ENCODE peak calls at places on chromosome 9, in six cellular contexts. One of them, this sample, is unnamed.
A peak's percentile ranks its signal among the peaks of the same experiment; 100 is the strongest.

GRCh38 chr9:21966140-21966851 is 27.9 kb downstream of the CDKN2A start:
- DNase-seq in esophagus muscularis mucosa: no peak
- DNase-seq in ovary: no peak
- DNase-seq in heart left ventricle: no peak
- DNase-seq in spleen: no peak
- DNase-seq in right lobe of liver: no peak
- DNase-seq in this sample: no peak

GRCh38 chr9:96317335-96317980 is 15.5 kb upstream of the HSD17B3 start:
- DNase-seq in ovary: no peak
- DNase-seq in heart left ventricle: no peak
- DNase-seq in spleen: peak; percentile 77
- DNase-seq in right lobe of liver: no peak
- DNase-seq in esophagus muscularis mucosa: no peak
- DNase-seq in this sample: peak; percentile 27

GRCh38 chr9:134867917-134868750 is 12.5 kb upstream of the FCN2 start:
- DNase-seq in right lobe of liver: no peak
- DNase-seq in spleen: peak; percentile 56
- DNase-seq in esophagus muscularis mucosa: no peak
- DNase-seq in ovary: no peak
- DNase-seq in heart left ventricle: no peak
- DNase-seq in this sample: no peak

GRCh38 chr9:84950879-84951811 is 281.6 kb downstream of the NTRK2 start:
- DNase-seq in esophagus muscularis mucosa: no peak
- DNase-seq in ovary: no peak
- DNase-seq in heart left ventricle: no peak
- DNase-seq in right lobe of liver: no peak
- DNase-seq in spleen: no peak
- DNase-seq in this sample: no peak

GRCh38 chr9:87882627-87883026 is at the start of gene SPATA31E1:
- DNase-seq in esophagus muscularis mucosa: peak; percentile 81
- DNase-seq in ovary: no peak
- DNase-seq in spleen: no peak
- DNase-seq in right lobe of liver: no peak
- DNase-seq in heart left ventricle: no peak
- DNase-seq in this sample: no peak

GRCh38 chr9:137305788-137306545 is 3.9 kb upstream of the NRARP start:
- DNase-seq in right lobe of liver: peak; percentile 59
- DNase-seq in spleen: peak; percentile 73
- DNase-seq in esophagus muscularis mucosa: no peak
- DNase-seq in heart left ventricle: no peak
- DNase-seq in ovary: peak; percentile 10
- DNase-seq in this sample: no peak

GRCh38 chr9:115035872-115036612 is 81.9 kb downstream of the TNC start:
- DNase-seq in right lobe of liver: no peak
- DNase-seq in spleen: no peak
- DNase-seq in esophagus muscularis mucosa: no peak
- DNase-seq in ovary: no peak
- DNase-seq in heart left ventricle: no peak
- DNase-seq in this sample: no peak

GRCh38 chr9:121269888-121270254 is 1.9 kb downstream of the GSN start:
- DNase-seq in heart left ventricle: no peak
- DNase-seq in right lobe of liver: no peak
- DNase-seq in ovary: no peak
- DNase-seq in spleen: no peak
- DNase-seq in esophagus muscularis mucosa: no peak
- DNase-seq in this sample: no peak

GRCh38 chr9:90950600-90950999 is 149.0 kb downstream of the SYK start:
- DNase-seq in right lobe of liver: no peak
- DNase-seq in heart left ventricle: no peak
- DNase-seq in ovary: no peak
- DNase-seq in spleen: no peak
- DNase-seq in esophagus muscularis mucosa: no peak
- DNase-seq in this sample: no peak

GRCh38 chr9:122244349-122244748 is 15.6 kb upstream of the LHX6 start:
- DNase-seq in heart left ventricle: no peak
- DNase-seq in ovary: no peak
- DNase-seq in spleen: no peak
- DNase-seq in esophagus muscularis mucosa: no peak
- DNase-seq in right lobe of liver: no peak
- DNase-seq in this sample: no peak

GRCh38 chr9:22508790-22509189 is 62.2 kb downstream of the DMRTA1 start:
- DNase-seq in spleen: no peak
- DNase-seq in esophagus muscularis mucosa: no peak
- DNase-seq in ovary: no peak
- DNase-seq in right lobe of liver: no peak
- DNase-seq in heart left ventricle: no peak
- DNase-seq in this sample: no peak

GRCh38 chr9:126861707-126862460 is 1.4 kb downstream of the ZBTB34 start:
- DNase-seq in right lobe of liver: no peak
- DNase-seq in spleen: peak; percentile 72
- DNase-seq in ovary: no peak
- DNase-seq in heart left ventricle: no peak
- DNase-seq in esophagus muscularis mucosa: no peak
- DNase-seq in this sample: peak; percentile 12

GRCh38 chr9:6780690-6781089 is 22.9 kb downstream of the KDM4C start:
- DNase-seq in esophagus muscularis mucosa: no peak
- DNase-seq in spleen: no peak
- DNase-seq in ovary: no peak
- DNase-seq in heart left ventricle: no peak
- DNase-seq in right lobe of liver: no peak
- DNase-seq in this sample: no peak

GRCh38 chr9:75461188-75461587 is 372.9 kb downstream of the OSTF1 start:
- DNase-seq in right lobe of liver: no peak
- DNase-seq in esophagus muscularis mucosa: no peak
- DNase-seq in heart left ventricle: no peak
- DNase-seq in ovary: no peak
- DNase-seq in spleen: no peak
- DNase-seq in this sample: no peak

GRCh38 chr9:91425270-91425669 is 1.6 kb upstream of the NFIL3 start:
- DNase-seq in ovary: no peak
- DNase-seq in right lobe of liver: no peak
- DNase-seq in heart left ventricle: no peak
- DNase-seq in spleen: no peak
- DNase-seq in esophagus muscularis mucosa: no peak
- DNase-seq in this sample: no peak

GRCh38 chr9:81759680-81760215 is 70.4 kb upstream of the TLE1 start:
- DNase-seq in right lobe of liver: no peak
- DNase-seq in heart left ventricle: no peak
- DNase-seq in ovary: no peak
- DNase-seq in spleen: no peak
- DNase-seq in esophagus muscularis mucosa: no peak
- DNase-seq in this sample: peak; percentile 72

GRCh38 chr9:75909776-75910175 is 19.3 kb downstream of the PCSK5 start:
- DNase-seq in right lobe of liver: no peak
- DNase-seq in esophagus muscularis mucosa: no peak
- DNase-seq in heart left ventricle: no peak
- DNase-seq in ovary: no peak
- DNase-seq in spleen: no peak
- DNase-seq in this sample: peak; percentile 79

GRCh38 chr9:2065704-2066103 is 50.6 kb downstream of the SMARCA2 start:
- DNase-seq in heart left ventricle: no peak
- DNase-seq in spleen: no peak
- DNase-seq in ovary: no peak
- DNase-seq in esophagus muscularis mucosa: no peak
- DNase-seq in right lobe of liver: no peak
- DNase-seq in this sample: no peak

GRCh38 chr9:17148324-17148723 is 13.5 kb downstream of the CNTLN start:
- DNase-seq in heart left ventricle: no peak
- DNase-seq in esophagus muscularis mucosa: no peak
- DNase-seq in ovary: no peak
- DNase-seq in spleen: no peak
- DNase-seq in right lobe of liver: no peak
- DNase-seq in this sample: no peak

GRCh38 chr9:18632624-18633407 is 158.9 kb downstream of the ADAMTSL1 start:
- DNase-seq in esophagus muscularis mucosa: no peak
- DNase-seq in spleen: no peak
- DNase-seq in ovary: no peak
- DNase-seq in heart left ventricle: peak; percentile 46
- DNase-seq in right lobe of liver: no peak
- DNase-seq in this sample: peak; percentile 33

GRCh38 chr9:70902705-70903131 is 218.7 kb downstream of the TRPM3 start:
- DNase-seq in right lobe of liver: no peak
- DNase-seq in heart left ventricle: peak; percentile 49
- DNase-seq in ovary: no peak
- DNase-seq in esophagus muscularis mucosa: no peak
- DNase-seq in spleen: no peak
- DNase-seq in this sample: no peak

GRCh38 chr9:33781736-33782135 is 13.6 kb upstream of the PRSS3 start:
- DNase-seq in ovary: no peak
- DNase-seq in right lobe of liver: no peak
- DNase-seq in heart left ventricle: no peak
- DNase-seq in esophagus muscularis mucosa: no peak
- DNase-seq in spleen: no peak
- DNase-seq in this sample: no peak

GRCh38 chr9:27485158-27485557 is 38.9 kb upstream of the IFNK start:
- DNase-seq in spleen: no peak
- DNase-seq in heart left ventricle: no peak
- DNase-seq in esophagus muscularis mucosa: no peak
- DNase-seq in ovary: no peak
- DNase-seq in right lobe of liver: no peak
- DNase-seq in this sample: no peak

GRCh38 chr9:108668191-108668940 is 187.4 kb downstream of the ACTL7B start:
- DNase-seq in heart left ventricle: no peak
- DNase-seq in spleen: no peak
- DNase-seq in right lobe of liver: no peak
- DNase-seq in ovary: no peak
- DNase-seq in esophagus muscularis mucosa: no peak
- DNase-seq in this sample: no peak

GRCh38 chr9:136193127-136193890 is 11.6 kb downstream of the LHX3 start:
- DNase-seq in right lobe of liver: no peak
- DNase-seq in heart left ventricle: no peak
- DNase-seq in esophagus muscularis mucosa: no peak
- DNase-seq in ovary: no peak
- DNase-seq in spleen: no peak
- DNase-seq in this sample: no peak

GRCh38 chr9:128819716-128820664 is 1.7 kb downstream of the ENDOG start:
- DNase-seq in spleen: no peak
- DNase-seq in heart left ventricle: peak; percentile 73
- DNase-seq in right lobe of liver: no peak
- DNase-seq in ovary: peak; percentile 65
- DNase-seq in esophagus muscularis mucosa: no peak
- DNase-seq in this sample: no peak
- TF ChIP-seq POLR2A in spleen: no peak
- TF ChIP-seq POLR2A in heart left ventricle: no peak
- TF ChIP-seq POLR2A in right lobe of liver: no peak
- TF ChIP-seq POLR2A in ovary: no peak
- TF ChIP-seq POLR2A in esophagus muscularis mucosa: no peak
- TF ChIP-seq POLR2A in this sample: no peak

DNA sequence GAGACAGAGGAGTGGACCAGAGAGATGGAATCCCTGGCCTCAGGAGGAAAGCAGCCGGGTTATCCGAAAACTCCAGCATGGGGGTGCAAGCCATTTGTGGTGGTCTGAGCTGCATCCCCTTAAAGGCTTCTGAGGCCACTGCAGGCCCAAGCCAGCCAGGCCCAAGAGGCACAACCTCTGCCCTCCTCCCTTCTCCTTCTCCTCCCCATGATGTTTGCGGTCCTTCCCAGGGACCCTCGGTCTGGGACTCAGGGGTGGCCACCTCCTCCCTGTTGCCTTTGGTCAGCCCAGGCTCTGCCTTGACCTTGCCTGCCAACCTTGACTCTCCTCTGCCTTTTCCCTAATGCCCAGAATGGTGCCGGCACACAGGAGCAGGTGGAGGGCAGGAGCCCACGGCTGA is 4.6 kb downstream of the NCS1 start:
- DNase-seq in esophagus muscularis mucosa: no peak
- DNase-seq in heart left ventricle: no peak
- DNase-seq in ovary: no peak
- DNase-seq in spleen: no peak
- DNase-seq in right lobe of liver: no peak
- DNase-seq in this sample: no peak
- H3K4me3 ChIP-seq in esophagus muscularis mucosa: no peak overlapping the region
- H3K4me3 ChIP-seq in heart left ventricle: no peak overlapping the region
- H3K4me3 ChIP-seq in ovary: no peak overlapping the region
- H3K4me3 ChIP-seq in spleen: no peak overlapping the region
- H3K4me3 ChIP-seq in right lobe of liver: no peak overlapping the region
- H3K4me3 ChIP-seq in this sample: no peak overlapping the region

GRCh38 chr9:40913096-40913719 is 215.3 kb downstream of the FOXD4L6 start:
- DNase-seq in spleen: no peak
- DNase-seq in esophagus muscularis mucosa: peak; percentile 88
- DNase-seq in ovary: no peak
- DNase-seq in right lobe of liver: no peak
- DNase-seq in heart left ventricle: no peak
- DNase-seq in this sample: no peak

GRCh38 chr9:40911647-40912046 is 216.8 kb downstream of the FOXD4L6 start:
- DNase-seq in right lobe of liver: no peak
- DNase-seq in heart left ventricle: no peak
- DNase-seq in ovary: no peak
- DNase-seq in spleen: no peak
- DNase-seq in esophagus muscularis mucosa: peak; percentile 72
- DNase-seq in this sample: no peak

GRCh38 chr9:40909821-40910220 is 218.7 kb downstream of the FOXD4L6 start:
- DNase-seq in spleen: no peak
- DNase-seq in esophagus muscularis mucosa: no peak
- DNase-seq in right lobe of liver: no peak
- DNase-seq in ovary: no peak
- DNase-seq in heart left ventricle: no peak
- DNase-seq in this sample: no peak

GRCh38 chr9:40907657-40908624 is 220.5 kb downstream of the FOXD4L6 start:
- DNase-seq in right lobe of liver: no peak
- DNase-seq in ovary: no peak
- DNase-seq in heart left ventricle: no peak
- DNase-seq in esophagus muscularis mucosa: peak; percentile 91
- DNase-seq in spleen: no peak
- DNase-seq in this sample: no peak
- H3K27me3 ChIP-seq in right lobe of liver: no peaks in the 10 kb centered on the region
- H3K27me3 ChIP-seq in ovary: no peaks in the 10 kb centered on the region
- H3K27me3 ChIP-seq in heart left ventricle: no peaks in the 10 kb centered on the region
- H3K27me3 ChIP-seq in esophagus muscularis mucosa: no peaks in the 10 kb centered on the region
- H3K27me3 ChIP-seq in spleen: no peaks in the 10 kb centered on the region
- H3K27me3 ChIP-seq in this sample: no peaks in the 10 kb centered on the region

DNA sequence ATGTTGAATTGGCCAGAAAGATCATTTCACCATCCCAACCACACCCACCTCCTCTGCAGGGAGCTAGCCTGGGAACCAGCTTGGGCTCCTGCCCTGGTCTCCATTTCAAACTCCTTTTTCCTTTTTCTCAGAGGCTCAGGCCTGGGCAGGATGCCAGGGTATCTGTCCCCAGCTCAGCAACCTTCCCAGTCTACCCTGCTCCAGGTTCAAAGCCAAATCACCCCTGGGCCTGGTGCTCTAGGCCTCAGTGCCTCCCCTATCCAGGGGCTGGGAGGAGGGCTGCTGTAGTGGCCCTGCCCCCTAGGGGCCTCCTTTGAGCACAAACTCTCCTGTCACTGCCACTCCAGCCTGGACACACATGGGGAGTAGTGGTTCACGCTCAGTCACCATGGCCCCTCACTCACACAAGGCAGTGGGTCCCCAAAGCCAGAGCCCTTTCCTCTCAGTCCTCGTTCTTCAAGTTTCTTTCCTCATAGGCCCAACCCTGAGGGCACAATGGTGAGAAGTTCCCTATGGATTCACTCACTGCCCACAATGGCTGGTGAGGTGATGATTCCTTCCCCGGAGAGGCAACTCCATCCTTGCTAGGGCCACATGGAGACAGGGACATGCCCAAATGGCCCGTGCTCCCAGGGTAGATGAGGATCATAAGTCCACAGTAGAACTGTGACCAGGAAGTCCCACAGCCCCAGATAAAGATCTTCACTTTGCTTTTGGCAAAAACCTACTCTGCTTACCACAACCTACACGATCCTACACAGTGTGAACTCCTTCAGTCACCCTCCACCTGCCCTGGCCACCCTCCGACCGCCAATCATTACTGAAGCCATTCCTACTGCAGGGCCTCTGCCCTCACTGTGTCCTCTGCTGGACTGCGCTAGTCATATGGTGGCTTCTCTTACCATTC is 1.6 kb upstream of the ST6GALNAC4 start:
- DNase-seq in ovary: no peak
- DNase-seq in heart left ventricle: no peak
- DNase-seq in spleen: no peak
- DNase-seq in right lobe of liver: no peak
- DNase-seq in esophagus muscularis mucosa: no peak
- DNase-seq in this sample: peak; percentile 67
- TF ChIP-seq POLR2A in ovary: no peak
- TF ChIP-seq POLR2A in heart left ventricle: no peak
- TF ChIP-seq POLR2A in spleen: no peak
- TF ChIP-seq POLR2A in right lobe of liver: no peak
- TF ChIP-seq POLR2A in esophagus muscularis mucosa: no peak
- TF ChIP-seq POLR2A in this sample: no peak

This sample was measured in adrenal gland.